ENCODE peak calls at places on chromosomes 6 and 20, in ten cellular contexts. V is SHP77; D is foreskin fibroblast; R is CD8-positive, alpha-beta T cell; T is fibroblast of lung; U is transverse colon; Z is anterior cingulate cortex; L is HL-60; Q is endodermal cell; M is T-helper 2 cell. C is an unnamed sample.

GRCh38 chr20:298755-299391 is 1.5 kb downstream of the ZCCHC3 start:
- DNase-seq in Q (no peak), D (no peak), V (no peak), T (no peak), L (no peak), R (no peak), U (no peak), Z (no peak), M (no peak), C (no peak)

GRCh38 chr6:74749211-74750142 is 456.4 kb downstream of the COL12A1 start:
- DNase-seq in L (no peak), R (no peak), T (peak), D (no peak), Q (no peak), V (no peak), Z (no peak), M (no peak), U (no peak), C (no peak)

GRCh38 chr6:2911171-2911570 is 8.1 kb upstream of the SERPINB9 start:
- DNase-seq in L (peak), R (no peak), D (no peak), Q (no peak), T (no peak), U (no peak), Z (no peak), V (no peak), M (no peak), C (no peak)

GRCh38 chr6:148154648-148155047 is 188.0 kb upstream of the SASH1 start:
- DNase-seq in R (no peak), U (no peak), D (no peak), Z (no peak), V (no peak), Q (no peak), L (no peak), M (no peak), T (no peak), C (no peak)

GRCh38 chr6:132964101-132964867 is 149.9 kb downstream of the RPS12 start:
- DNase-seq in U (no peak), D (peak), T (peak), V (peak), Z (no peak), R (no peak), M (no peak), Q (no peak), L (no peak), C (no peak)

GRCh38 chr6:70763754-70764153 is 96.1 kb downstream of the SMAP1 start:
- DNase-seq in D (peak), Z (no peak), M (no peak), Q (no peak), U (no peak), R (no peak), T (no peak), V (no peak), L (no peak), C (no peak)

GRCh38 chr6:7389162-7389450 is 436 bp downstream of the CAGE1 start:
- DNase-seq in M (no peak), U (no peak), R (no peak), T (no peak), Z (no peak), Q (no peak), L (peak), V (no peak), D (no peak), C (no peak)

GRCh38 chr6:143755301-143755744 is 77.6 kb downstream of the PHACTR2 start:
- DNase-seq in M (no peak), L (no peak), D (peak), Z (no peak), T (peak), R (no peak), U (no peak), Q (no peak), V (no peak), C (no peak)

GRCh38 chr20:32526561-32526960 is 58.6 kb downstream of the NOL4L start:
- DNase-seq in Z (no peak), R (no peak), V (no peak), Q (no peak), U (no peak), L (no peak), T (no peak), M (no peak), D (no peak), C (no peak)

GRCh38 chr6:72621243-72622093 is at the start of gene KCNQ5:
- DNase-seq in Q (peak), R (peak), M (peak), T (no peak), D (peak), L (peak), V (no peak), U (peak), Z (peak), C (peak)

GRCh38 chr6:90140683-90141082 is 156.0 kb downstream of the BACH2 start:
- DNase-seq in Q (no peak), Z (no peak), T (no peak), D (no peak), L (no peak), R (no peak), U (no peak), M (no peak), V (no peak), C (no peak)

GRCh38 chr6:85449818-85450577 is at the start of gene NT5E:
- DNase-seq in M (peak), L (peak), U (peak), D (peak), Q (peak), V (no peak), R (peak), Z (peak), T (peak), C (peak)

GRCh38 chr6:135830452-135830851 is 21.0 kb upstream of the PDE7B start:
- DNase-seq in R (no peak), T (peak), Q (no peak), V (no peak), U (no peak), L (no peak), M (no peak), D (peak), Z (no peak), C (no peak)

GRCh38 chr20:11311659-11312058 is 606.0 kb upstream of the BTBD3 start:
- DNase-seq in D (peak), Q (no peak), U (no peak), M (no peak), V (no peak), L (no peak), R (no peak), T (no peak), Z (no peak), C (no peak)

GRCh38 chr6:52371656-52372151 is 9.8 kb downstream of the PAQR8 start:
- DNase-seq in L (no peak), M (no peak), T (peak), Q (no peak), V (no peak), Z (no peak), U (no peak), D (peak), R (no peak), C (no peak)

GRCh38 chr6:77332915-77333623 is 130.2 kb downstream of the HTR1B start:
- DNase-seq in D (no peak), Q (no peak), R (no peak), V (no peak), T (no peak), Z (no peak), U (no peak), M (no peak), L (no peak), C (no peak)

GRCh38 chr20:4038676-4039075 is 23.3 kb upstream of the RNF24 start:
- DNase-seq in D (no peak), R (no peak), Z (no peak), L (no peak), M (no peak), V (no peak), Q (peak), T (no peak), U (no peak), C (peak)

GRCh38 chr6:159935633-159936032 is 33.2 kb upstream of the IGF2R start:
- DNase-seq in R (no peak), Q (no peak), Z (no peak), L (no peak), U (no peak), V (no peak), M (no peak), T (peak), D (peak), C (no peak)

GRCh38 chr20:24779166-24779565 is 169.9 kb upstream of the CST7 start:
- DNase-seq in Q (peak), D (no peak), U (no peak), L (no peak), R (no peak), V (no peak), T (no peak), M (no peak), Z (no peak), C (no peak)

GRCh38 chr20:64102647-64103354 is 4.6 kb downstream of the NPBWR2 start:
- DNase-seq in R (no peak), D (no peak), L (no peak), U (no peak), M (no peak), Z (peak), Q (peak), T (no peak), V (peak), C (peak)

GRCh38 chr6:15287670-15288069 is 41.8 kb downstream of the JARID2 start:
- DNase-seq in Q (no peak), T (no peak), M (no peak), V (no peak), Z (no peak), R (no peak), U (no peak), L (peak), D (no peak), C (no peak)

C was measured in H7.